ENCODE peak calls at places on chromosomes 13 and 19, in five cellular contexts. D, E, C, Q and A are unnamed samples.

GRCh38 chr19:18859676-18860301 is 28.0 kb downstream of the UPF1 start:
- DNase-seq in E (peak; percentile 74), C (peak; percentile 43), Q (no peak), D (no peak), A (peak; percentile 54)

GRCh38 chr13:107192289-107192688 is 624.4 kb upstream of the ARGLU1 start:
- DNase-seq in D (no peak), Q (peak; percentile 6), E (no peak), C (no peak), A (no peak)

GRCh38 chr13:113918981-113919646 is 54.8 kb downstream of the C13orf46 start:
- DNase-seq in E (no peak), D (no peak), Q (no peak), C (no peak), A (no peak)

GRCh38 chr19:12985049-12985776 is 10.1 kb upstream of the NFIX start:
- DNase-seq in D (peak; percentile 88), C (peak; percentile 93), E (peak; percentile 93), Q (peak; percentile 36), A (no peak)

GRCh38 chr19:5115771-5116202 is 146.9 kb downstream of the KDM4B start:
- DNase-seq in E (peak; percentile 94), C (no peak), Q (no peak), D (no peak), A (no peak)

GRCh38 chr13:30364876-30365275 is 57.4 kb upstream of the UBE2L5 start:
- DNase-seq in D (no peak), Q (no peak), C (no peak), E (no peak), A (no peak)

GRCh38 chr13:29922896-29923295 is 72.5 kb upstream of the UBL3 start:
- DNase-seq in D (no peak), E (no peak), Q (no peak), C (no peak), A (no peak)

GRCh38 chr19:33702606-33703437 is 81.1 kb downstream of the CHST8 start:
- DNase-seq in Q (no peak), E (peak; percentile 49), C (no peak), D (no peak), A (peak; percentile 61)

GRCh38 chr19:35347171-35347929 is at the start of gene FFAR1:
- DNase-seq in Q (no peak), C (peak; percentile 70), E (no peak), D (peak; percentile 40), A (peak; percentile 81)

GRCh38 chr19:56837492-56837891 is 3.0 kb downstream of the PEG3 start:
- DNase-seq in Q (no peak), D (peak; percentile 22), E (no peak), C (peak; percentile 50), A (peak; percentile 79)

GRCh38 chr13:23567792-23568480 is 2.3 kb upstream of the TNFRSF19 start:
- DNase-seq in Q (peak; percentile 90), D (no peak), C (no peak), E (no peak), A (no peak)

GRCh38 chr19:7132054-7132453 is 62.6 kb downstream of the ZNF557 start:
- DNase-seq in Q (no peak), C (peak; percentile 19), D (no peak), E (no peak), A (peak; percentile 41)

GRCh38 chr19:41456342-41456918 is 13.5 kb downstream of the ERICH4 start:
- DNase-seq in E (peak; percentile 32), D (no peak), Q (no peak), C (no peak), A (no peak)

GRCh38 chr19:39166571-39167391 is 30.0 kb upstream of the NCCRP1 start:
- DNase-seq in D (peak; percentile 88), C (peak; percentile 81), Q (peak; percentile 40), E (peak; percentile 82), A (peak; percentile 87)

DNA sequence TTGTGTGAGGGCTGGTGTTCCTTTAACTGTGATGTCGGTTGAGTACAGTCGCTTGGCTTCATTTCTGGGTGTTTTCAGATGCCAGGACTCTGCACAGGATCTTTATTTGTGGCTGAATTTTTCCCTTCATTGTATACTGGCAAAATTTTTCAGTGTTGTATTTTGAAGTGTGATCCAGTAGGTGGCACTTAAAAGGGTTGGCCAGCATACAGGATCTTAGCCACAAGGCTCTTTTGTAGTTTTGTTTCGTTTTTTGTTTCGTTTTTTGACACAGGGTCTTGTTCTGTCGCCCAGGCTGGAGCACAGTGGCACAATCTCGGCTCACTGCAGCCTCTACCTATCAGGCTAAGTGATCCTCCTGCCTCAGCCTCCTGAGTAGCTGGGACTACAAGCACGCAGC is 8.7 kb downstream of the FCAR start:
- DNase-seq in D (no peak), E (no peak), Q (no peak), C (no peak), A (no peak)
- H3K27me3 ChIP-seq in D (peaks cover 15% of the 10 kb centered on the region), E (no peaks in the 10 kb centered on the region), Q (peaks cover 16% of the 10 kb centered on the region), C (no peaks in the 10 kb centered on the region), A (peaks cover 54% of the 10 kb centered on the region)

DNA sequence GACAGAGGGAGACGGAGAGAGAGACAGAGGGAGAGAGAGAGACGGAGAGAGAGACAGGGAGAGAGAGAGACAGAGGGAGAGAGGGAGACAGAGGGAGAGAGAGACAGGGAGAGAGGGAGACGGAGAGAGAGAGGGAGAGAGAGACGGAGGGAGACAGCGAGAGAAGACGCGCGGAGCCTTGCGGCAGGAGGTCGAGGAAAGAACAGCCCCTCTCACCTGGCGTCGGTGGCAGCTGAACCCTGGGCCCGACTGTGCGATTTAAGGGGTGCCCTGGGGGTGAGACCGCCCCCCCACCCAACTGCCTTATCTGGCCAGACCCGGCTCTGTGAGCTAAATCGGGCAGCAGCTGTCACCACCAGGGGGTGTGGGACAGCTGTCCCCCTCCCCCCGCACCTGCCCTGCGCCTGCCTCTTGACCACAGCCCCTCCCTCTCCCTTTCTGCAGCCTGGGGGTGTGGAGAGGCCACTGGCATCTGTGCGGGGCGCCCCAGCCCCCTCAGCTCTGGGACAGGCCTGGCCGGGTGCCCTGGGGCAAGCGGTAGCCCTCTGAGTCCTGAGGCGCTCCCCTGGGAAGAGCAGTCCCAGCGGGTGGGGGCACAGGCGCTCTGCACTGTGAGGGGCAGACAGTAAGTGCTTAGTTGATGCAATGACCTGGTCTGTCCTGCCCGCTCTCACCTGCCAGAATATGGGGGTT is 10.8 kb downstream of the JOSD2 start:
- DNase-seq in Q (peak; percentile 69), E (no peak), D (no peak), C (no peak), A (peak; percentile 70)
- TF ChIP-seq CTCF in Q (peak; percentile 38), E (no peak), D (no peak), C (no peak), A (no peak)

DNA sequence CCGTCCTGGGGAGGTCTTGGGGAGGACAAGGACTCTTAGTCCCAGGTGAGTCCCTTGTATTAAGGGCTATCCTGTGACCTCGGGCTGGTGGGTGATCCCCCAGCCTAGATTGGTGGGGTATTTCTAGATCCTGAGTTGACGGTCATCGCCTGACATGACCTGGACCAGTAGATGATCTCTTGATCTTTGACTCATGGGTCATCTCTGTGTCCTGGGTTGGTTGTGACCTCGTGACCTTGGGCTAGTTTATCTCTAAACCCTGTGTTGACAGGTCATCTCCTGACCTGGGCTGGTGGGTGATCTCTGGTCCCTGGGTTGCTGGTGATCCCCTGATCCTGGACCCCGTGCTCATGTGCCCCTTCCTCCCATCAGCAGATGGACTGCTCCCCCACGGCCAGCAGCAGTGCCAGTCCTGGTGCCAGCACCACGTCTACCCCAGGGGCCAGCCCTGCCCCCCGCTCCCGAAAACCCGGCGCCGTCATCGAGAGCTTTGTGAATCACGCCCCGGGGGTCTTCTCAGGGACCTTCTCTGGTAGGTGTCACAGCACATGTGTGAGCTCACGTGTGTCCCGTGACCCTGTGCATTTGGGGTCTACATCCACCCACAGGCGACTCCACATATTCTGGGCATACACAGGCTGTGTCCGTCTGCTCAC is 6.3 kb downstream of the MIDN start:
- DNase-seq in D (no peak), Q (no peak), E (no peak), C (peak; percentile 49), A (peak; percentile 83)
- H3K36me3 ChIP-seq in D (peaks cover 6% of the 10 kb centered on the region), Q (no peaks in the 10 kb centered on the region), E (peaks cover 57% of the 10 kb centered on the region), C (peaks cover 69% of the 10 kb centered on the region), A (peaks cover 72% of the 10 kb centered on the region)

GRCh38 chr13:94824601-94825000 is 112.3 kb upstream of the SOX21 start:
- DNase-seq in D (no peak), Q (no peak), C (no peak), E (no peak), A (no peak)
- H3K27me3 ChIP-seq in D (no peaks in the 10 kb centered on the region), Q (no peaks in the 10 kb centered on the region), C (no peaks in the 10 kb centered on the region), E (peaks cover 5% of the 10 kb centered on the region), A (no peaks in the 10 kb centered on the region)